ENCODE peak calls at places on chromosomes 1 and 21, in five cellular contexts. One of them, this sample, is unnamed.

GRCh38 chr1:154944422-154945159 is 8.1 kb upstream of the PMVK start:
- DNase-seq in choroid plexus epithelial cell: no peak
- DNase-seq in stimulated activated CD4-positive, alpha-beta T cell treated with anti-CD3 and anti-CD28 coated beads, Interleukin-2, amount 100 ng/mL, for 48 hours: no peak
- DNase-seq in NCI-H345: no peak
- DNase-seq in SJSA1: no peak
- DNase-seq in this sample: no peak

GRCh38 chr1:206967096-206967851 is 3.0 kb downstream of the FCAMR start:
- DNase-seq in choroid plexus epithelial cell: peak
- DNase-seq in stimulated activated CD4-positive, alpha-beta T cell treated with anti-CD3 and anti-CD28 coated beads, Interleukin-2, amount 100 ng/mL, for 48 hours: no peak
- DNase-seq in NCI-H345: no peak
- DNase-seq in SJSA1: no peak
- DNase-seq in this sample: no peak

GRCh38 chr1:233614743-233615521 is 1.0 kb downstream of the KCNK1 start:
- DNase-seq in choroid plexus epithelial cell: no peak
- DNase-seq in stimulated activated CD4-positive, alpha-beta T cell treated with anti-CD3 and anti-CD28 coated beads, Interleukin-2, amount 100 ng/mL, for 48 hours: no peak
- DNase-seq in NCI-H345: no peak
- DNase-seq in SJSA1: no peak
- DNase-seq in this sample: no peak

GRCh38 chr1:212934050-212934449 is 16.3 kb upstream of the VASH2 start:
- DNase-seq in choroid plexus epithelial cell: no peak
- DNase-seq in stimulated activated CD4-positive, alpha-beta T cell treated with anti-CD3 and anti-CD28 coated beads, Interleukin-2, amount 100 ng/mL, for 48 hours: no peak
- DNase-seq in NCI-H345: no peak
- DNase-seq in SJSA1: no peak
- DNase-seq in this sample: no peak

GRCh38 chr1:51758310-51758709 is 120.2 kb downstream of the NRDC start:
- DNase-seq in choroid plexus epithelial cell: no peak
- DNase-seq in stimulated activated CD4-positive, alpha-beta T cell treated with anti-CD3 and anti-CD28 coated beads, Interleukin-2, amount 100 ng/mL, for 48 hours: no peak
- DNase-seq in NCI-H345: no peak
- DNase-seq in SJSA1: no peak
- DNase-seq in this sample: no peak

GRCh38 chr21:32198369-32198768 is 80.5 kb downstream of the MIS18A start:
- DNase-seq in choroid plexus epithelial cell: no peak
- DNase-seq in stimulated activated CD4-positive, alpha-beta T cell treated with anti-CD3 and anti-CD28 coated beads, Interleukin-2, amount 100 ng/mL, for 48 hours: no peak
- DNase-seq in NCI-H345: no peak
- DNase-seq in SJSA1: no peak
- DNase-seq in this sample: no peak

GRCh38 chr21:23438081-23438480 is 2169.2 kb downstream of the MRPL39 start:
- DNase-seq in choroid plexus epithelial cell: no peak
- DNase-seq in stimulated activated CD4-positive, alpha-beta T cell treated with anti-CD3 and anti-CD28 coated beads, Interleukin-2, amount 100 ng/mL, for 48 hours: no peak
- DNase-seq in NCI-H345: no peak
- DNase-seq in SJSA1: no peak
- DNase-seq in this sample: no peak

GRCh38 chr1:79353224-79353623 is 346.7 kb upstream of the ADGRL4 start:
- DNase-seq in choroid plexus epithelial cell: peak
- DNase-seq in stimulated activated CD4-positive, alpha-beta T cell treated with anti-CD3 and anti-CD28 coated beads, Interleukin-2, amount 100 ng/mL, for 48 hours: no peak
- DNase-seq in NCI-H345: no peak
- DNase-seq in SJSA1: peak
- DNase-seq in this sample: no peak

GRCh38 chr1:154157520-154158306 is 2.8 kb upstream of the NUP210L start:
- DNase-seq in choroid plexus epithelial cell: peak
- DNase-seq in stimulated activated CD4-positive, alpha-beta T cell treated with anti-CD3 and anti-CD28 coated beads, Interleukin-2, amount 100 ng/mL, for 48 hours: peak
- DNase-seq in NCI-H345: peak
- DNase-seq in SJSA1: no peak
- DNase-seq in this sample: peak

GRCh38 chr1:118753976-118754375 is 234.2 kb downstream of the TBX15 start:
- DNase-seq in choroid plexus epithelial cell: no peak
- DNase-seq in stimulated activated CD4-positive, alpha-beta T cell treated with anti-CD3 and anti-CD28 coated beads, Interleukin-2, amount 100 ng/mL, for 48 hours: no peak
- DNase-seq in NCI-H345: no peak
- DNase-seq in SJSA1: no peak
- DNase-seq in this sample: no peak

This sample was measured in natural killer cell.